ENCODE peak calls at places on chromosomes 16 and 17, in six cellular contexts. N is GM23338; C is effector memory CD4-positive, alpha-beta T cell; B is esophagus squamous epithelium; X is CD4-positive, CD25-positive, alpha-beta regulatory T cell; U is left ventricle myocardium inferior. S is an unnamed sample.

GRCh38 chr16:46748775-46749705 is 896 bp upstream of the MYLK3 start:
- DNase-seq in N (no peak), C (no peak), B (no peak), X (no peak), U (peak), S (no peak)

GRCh38 chr17:66040402-66040801 is 151.5 kb downstream of the CEP112 start:
- DNase-seq in N (peak), C (no peak), B (no peak), X (no peak), U (no peak), S (no peak)

GRCh38 chr17:40496634-40497420 is 4.6 kb downstream of the TNS4 start:
- DNase-seq in N (no peak), C (no peak), B (no peak), X (no peak), U (no peak), S (no peak)

GRCh38 chr16:58426960-58427359 is 34.7 kb downstream of the GINS3 start:
- DNase-seq in N (no peak), C (no peak), B (no peak), X (no peak), U (peak), S (no peak)

GRCh38 chr17:48497103-48497502 is 33.7 kb downstream of the HOXB1 start:
- DNase-seq in N (no peak), C (no peak), B (no peak), X (no peak), U (no peak), S (no peak)

GRCh38 chr17:42584880-42585279 is 7.4 kb upstream of the PSMC3IP start:
- DNase-seq in N (no peak), C (no peak), B (no peak), X (no peak), U (no peak), S (no peak)

GRCh38 chr16:4401094-4401501 is 15.3 kb downstream of the CORO7 start:
- DNase-seq in N (no peak), C (no peak), B (no peak), X (no peak), U (no peak), S (no peak)

GRCh38 chr16:89615596-89616090 is 2.2 kb downstream of the DPEP1 start:
- DNase-seq in N (peak), C (no peak), B (no peak), X (no peak), U (no peak), S (no peak)

GRCh38 chr17:63571632-63572310 is 21.5 kb downstream of the DCAF7 start:
- DNase-seq in N (no peak), C (no peak), B (no peak), X (no peak), U (no peak), S (no peak)

GRCh38 chr17:67068999-67069398 is 24.6 kb downstream of the CACNG1 start:
- DNase-seq in N (no peak), C (no peak), B (no peak), X (no peak), U (no peak), S (no peak)

GRCh38 chr17:68351395-68351794 is 60.1 kb downstream of the ARSG start:
- DNase-seq in N (no peak), C (no peak), B (no peak), X (no peak), U (peak), S (no peak)

GRCh38 chr16:4703906-4704305 is 10.5 kb downstream of the NUDT16L1 start:
- DNase-seq in N (no peak), C (no peak), B (no peak), X (peak), U (no peak), S (no peak)

GRCh38 chr17:48002920-48003685 is 32.2 kb downstream of the CDK5RAP3 start:
- DNase-seq in N (peak), C (no peak), B (no peak), X (no peak), U (no peak), S (no peak)

GRCh38 chr17:6086603-6087400 is 16.6 kb downstream of the WSCD1 start:
- DNase-seq in N (no peak), C (no peak), B (no peak), X (no peak), U (no peak), S (no peak)

GRCh38 chr16:67394271-67395104 is 1.2 kb upstream of the TPPP3 start:
- DNase-seq in N (peak), C (no peak), B (no peak), X (no peak), U (no peak), S (peak)

GRCh38 chr16:30519120-30520049 is 7.0 kb downstream of the ZNF768 start:
- DNase-seq in N (no peak), C (no peak), B (no peak), X (no peak), U (no peak), S (no peak)

GRCh38 chr16:10027553-10027952 is 154.7 kb downstream of the GRIN2A start:
- DNase-seq in N (no peak), C (no peak), B (no peak), X (no peak), U (no peak), S (no peak)

GRCh38 chr17:73535746-73536145 is 108.5 kb downstream of the SDK2 start:
- DNase-seq in N (no peak), C (no peak), B (no peak), X (no peak), U (no peak), S (no peak)

GRCh38 chr16:57773680-57774295 is 28.5 kb downstream of the KIFC3 start:
- DNase-seq in N (no peak), C (no peak), B (no peak), X (no peak), U (peak), S (no peak)

GRCh38 chr16:85943702-85944101 is 44.7 kb downstream of the IRF8 start:
- DNase-seq in N (no peak), C (no peak), B (no peak), X (no peak), U (no peak), S (no peak)

GRCh38 chr16:85945424-85945751 is 46.4 kb downstream of the IRF8 start:
- DNase-seq in N (no peak), C (no peak), B (no peak), X (no peak), U (no peak), S (no peak)

GRCh38 chr16:85946680-85947510 is 47.9 kb downstream of the IRF8 start:
- DNase-seq in N (no peak), C (no peak), B (no peak), X (no peak), U (no peak), S (no peak)

GRCh38 chr16:85941863-85942644 is 43.1 kb downstream of the IRF8 start:
- DNase-seq in N (no peak), C (no peak), B (no peak), X (no peak), U (no peak), S (no peak)

DNA sequence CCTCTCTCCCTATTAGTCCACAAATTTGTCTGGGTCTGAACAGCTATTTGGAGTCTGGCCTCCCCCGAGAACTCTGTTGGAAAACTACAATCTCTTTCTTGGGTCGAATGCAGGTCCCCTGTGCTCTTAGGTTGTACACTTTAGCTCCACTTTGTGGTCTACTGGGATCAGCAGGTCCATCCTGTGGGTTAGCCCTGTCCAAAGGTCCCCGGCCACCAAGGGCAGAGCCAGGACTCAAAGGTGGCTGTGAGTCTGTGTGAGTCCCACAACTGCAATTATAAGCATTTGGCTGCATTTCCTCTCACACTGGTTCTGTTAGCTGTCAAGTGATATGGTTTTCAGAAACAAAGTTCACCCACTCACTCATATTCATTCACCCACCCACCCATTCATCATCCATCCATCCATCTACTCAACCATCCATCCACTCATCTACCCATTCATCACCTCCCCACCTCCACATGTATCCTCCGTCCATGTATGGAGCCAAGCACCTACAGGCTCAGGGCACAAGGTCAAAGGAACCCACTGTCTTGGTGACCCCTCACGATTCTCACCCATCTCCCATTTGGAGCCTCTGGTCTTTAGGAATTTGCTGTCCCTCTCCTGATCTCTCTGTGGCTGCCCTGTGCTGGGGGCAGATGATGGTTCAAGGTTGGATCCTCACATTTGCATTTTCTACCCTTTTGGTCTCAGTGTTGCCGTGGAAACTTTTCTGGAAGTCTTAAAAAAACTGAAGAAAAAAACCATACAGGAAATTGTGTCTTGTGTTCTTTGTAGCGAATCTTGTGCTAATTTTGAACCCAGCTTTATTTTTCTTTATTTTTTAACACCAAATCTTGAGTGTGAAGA is 45.8 kb downstream of the IRF8 start:
- DNase-seq in N (no peak), C (no peak), B (no peak), X (no peak), U (no peak), S (no peak)
- H3K4me3 ChIP-seq in N (no peak), C (no peak), B (no peak), X (no peak), U (no peak), S (no peak)

GRCh38 chr17:57092779-57093178 is 7.7 kb downstream of the AKAP1 start:
- DNase-seq in N (no peak), C (no peak), B (no peak), X (no peak), U (no peak), S (no peak)

GRCh38 chr17:57092171-57092570 is 7.1 kb downstream of the AKAP1 start:
- DNase-seq in N (no peak), C (no peak), B (no peak), X (no peak), U (no peak), S (no peak)

GRCh38 chr17:57091186-57091618 is 6.2 kb downstream of the AKAP1 start:
- DNase-seq in N (no peak), C (no peak), B (no peak), X (no peak), U (peak), S (no peak)

GRCh38 chr17:57089391-57089790 is 4.3 kb downstream of the AKAP1 start:
- DNase-seq in N (no peak), C (no peak), B (no peak), X (no peak), U (no peak), S (no peak)

DNA sequence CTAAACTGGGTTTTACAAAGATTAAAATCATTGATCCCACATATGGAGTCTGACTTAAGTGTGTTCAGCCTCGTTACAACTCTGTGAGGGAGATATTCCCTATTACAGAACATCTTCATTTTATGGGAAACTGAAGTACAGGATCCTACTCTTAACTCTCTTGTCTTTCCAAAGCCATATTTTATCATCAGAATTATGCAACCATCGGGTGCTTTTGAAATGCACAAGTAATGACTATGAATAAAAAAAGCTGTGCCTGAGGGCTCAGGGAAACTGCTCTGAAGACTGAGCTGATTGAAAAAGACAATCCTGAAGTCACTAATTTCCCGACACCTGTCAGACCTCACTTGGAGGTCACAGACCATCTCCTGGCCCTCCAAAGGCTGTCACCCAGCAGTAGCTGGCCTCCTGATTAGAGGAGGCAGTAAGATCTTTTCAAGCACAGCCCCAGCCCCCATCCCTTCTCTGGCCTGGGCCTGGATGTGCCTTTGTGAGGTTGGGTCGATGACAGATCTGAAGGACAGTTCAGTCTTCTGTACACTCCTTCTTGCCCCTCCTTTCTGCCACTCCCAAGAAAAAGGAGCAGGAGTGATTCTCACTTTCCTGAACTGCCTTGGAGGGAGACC is 5.6 kb downstream of the AKAP1 start:
- DNase-seq in N (no peak), C (no peak), B (no peak), X (no peak), U (no peak), S (no peak)
- H3K27ac ChIP-seq in N (no peak), C (no peak), B (peak), X (no peak), U (peak), S (no peak)

DNA sequence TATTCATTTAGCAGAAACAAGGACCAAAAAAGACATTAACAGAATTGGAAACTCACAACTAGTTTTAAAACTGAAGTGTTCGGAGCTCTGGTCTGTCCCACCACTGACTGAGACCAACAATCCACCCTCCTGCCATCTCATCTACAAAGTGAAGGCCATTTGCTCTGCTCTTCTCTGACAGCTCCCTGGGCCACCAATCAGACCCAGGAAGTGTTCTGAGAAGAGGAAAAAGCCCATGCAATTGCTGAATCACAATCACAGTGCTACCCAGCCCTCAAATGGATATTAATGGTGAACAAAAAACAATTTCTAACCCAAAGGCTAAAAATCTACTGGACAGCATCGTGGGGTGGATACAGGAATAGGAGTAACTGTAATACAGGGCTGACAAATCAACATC is 2.1 kb downstream of the RPL23 start:
- DNase-seq in N (no peak), C (no peak), B (no peak), X (no peak), U (no peak), S (no peak)
- H3K4me3 ChIP-seq in N (peak), C (peak), B (peak), X (peak), U (peak), S (peak)

DNA sequence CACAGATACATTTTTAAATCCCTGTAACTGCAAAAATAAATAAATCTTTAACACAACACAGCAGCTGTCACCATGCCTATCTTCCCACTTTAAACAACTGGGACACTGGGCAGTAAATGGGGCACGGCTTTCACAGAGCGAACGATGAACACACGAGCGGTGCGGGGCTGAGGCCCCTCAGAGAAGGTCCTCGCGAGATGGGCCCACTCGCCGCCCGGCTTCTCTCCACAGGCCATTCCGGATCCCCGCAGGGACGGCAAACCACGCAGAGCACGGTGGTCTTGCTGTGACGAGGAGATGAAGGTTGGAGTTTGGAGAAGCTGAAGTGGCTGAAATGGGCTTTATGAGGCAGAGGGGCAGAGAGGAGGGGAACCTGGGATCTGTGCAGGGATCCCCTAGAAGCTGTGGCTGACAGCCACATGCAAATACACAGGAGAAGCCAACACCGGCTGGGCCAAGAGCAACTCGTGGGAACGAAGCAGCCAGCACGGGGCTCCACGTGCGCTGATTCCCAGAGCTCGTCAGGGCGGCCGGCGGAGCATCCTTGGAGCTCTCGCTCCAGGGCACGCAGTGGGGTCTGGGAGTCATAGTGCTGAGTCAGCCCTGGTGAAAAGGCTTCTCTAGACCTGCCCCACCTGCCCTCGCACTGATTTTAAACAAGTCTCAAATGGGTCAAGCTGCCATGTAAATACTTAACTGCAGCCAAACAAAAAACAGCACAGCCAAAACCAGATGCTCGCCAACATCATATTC is 31.7 kb downstream of the CCDC57 start:
- DNase-seq in N (no peak), C (no peak), B (no peak), X (no peak), U (no peak), S (no peak)
- H3K27ac ChIP-seq in N (no peak), C (no peak), B (no peak), X (no peak), U (no peak), S (no peak)

GRCh38 chr17:35345445-35345925 is 27.9 kb downstream of the SLFN11 start:
- DNase-seq in N (peak), C (no peak), B (no peak), X (no peak), U (no peak), S (no peak)
- H3K4me3 ChIP-seq in N (peak), C (peak), B (peak), X (peak), U (peak), S (peak)

GRCh38 chr16:1312903-1313302 is 3.5 kb downstream of the UBE2I start:
- DNase-seq in N (no peak), C (no peak), B (no peak), X (no peak), U (no peak), S (no peak)

GRCh38 chr16:1313721-1314120 is 4.3 kb downstream of the UBE2I start:
- DNase-seq in N (no peak), C (no peak), B (no peak), X (no peak), U (no peak), S (no peak)

GRCh38 chr16:1311738-1312458 is 2.5 kb downstream of the UBE2I start:
- DNase-seq in N (no peak), C (no peak), B (no peak), X (no peak), U (peak), S (no peak)

GRCh38 chr16:1311212-1311737 is 1.8 kb downstream of the UBE2I start:
- DNase-seq in N (no peak), C (no peak), B (no peak), X (no peak), U (no peak), S (no peak)

GRCh38 chr16:1312459-1312801 is 3.0 kb downstream of the UBE2I start:
- DNase-seq in N (no peak), C (no peak), B (no peak), X (no peak), U (no peak), S (no peak)
- H3K27ac ChIP-seq in N (no peak), C (no peak), B (peak), X (no peak), U (peak), S (peak)

GRCh38 chr17:2814049-2814448 is 17.8 kb downstream of the RAP1GAP2 start:
- DNase-seq in N (no peak), C (no peak), B (no peak), X (peak), U (no peak), S (no peak)
- H3K4me3 ChIP-seq in N (no peak), C (peak), B (peak), X (peak), U (peak), S (peak)

GRCh38 chr17:510223-510917 is 157.8 kb upstream of the RPH3AL start:
- DNase-seq in N (no peak), C (no peak), B (no peak), X (no peak), U (no peak), S (no peak)

GRCh38 chr17:512926-513325 is 160.3 kb upstream of the RPH3AL start:
- DNase-seq in N (no peak), C (no peak), B (no peak), X (peak), U (no peak), S (no peak)

GRCh38 chr17:512311-512710 is 159.7 kb upstream of the RPH3AL start:
- DNase-seq in N (no peak), C (no peak), B (no peak), X (no peak), U (no peak), S (no peak)

GRCh38 chr17:511001-511690 is 158.5 kb upstream of the RPH3AL start:
- DNase-seq in N (no peak), C (no peak), B (no peak), X (no peak), U (no peak), S (no peak)

GRCh38 chr17:511833-512251 is 159.2 kb upstream of the RPH3AL start:
- DNase-seq in N (peak), C (no peak), B (no peak), X (no peak), U (no peak), S (no peak)
- H3K27ac ChIP-seq in N (no peak), C (no peak), B (no peak), X (no peak), U (peak), S (no peak)

GRCh38 chr17:34616148-34616547 is 36.8 kb downstream of the TMEM132E start:
- DNase-seq in N (peak), C (no peak), B (no peak), X (no peak), U (no peak), S (no peak)
- H3K4me3 ChIP-seq in N (peak), C (no peak), B (no peak), X (no peak), U (no peak), S (no peak)